ENCODE peak calls at places on chromosomes 4 and X, in seven cellular contexts. W is breast epithelium; H is spleen; L is naive thymus-derived CD4-positive, alpha-beta T cell; K is astrocyte; Y is sigmoid colon; D is heart right ventricle. Q is an unnamed sample.

GRCh38 chrX:86845101-86845500 is 672.5 kb upstream of the KLHL4 start:
- DNase-seq in L (no peak), W (no peak), Y (no peak), D (no peak), H (no peak), K (no peak), Q (no peak)

GRCh38 chrX:526295-527224 is 104.0 kb upstream of the SHOX start:
- DNase-seq in L (no peak), D (no peak), Y (no peak), H (no peak), K (no peak), W (no peak), Q (no peak)

GRCh38 chr4:15451181-15451865 is 18.4 kb upstream of the CC2D2A start:
- DNase-seq in W (no peak), D (no peak), H (no peak), L (no peak), K (peak; percentile 26), Y (no peak), Q (no peak)

GRCh38 chrX:48505481-48505880 is 3.3 kb upstream of the PORCN start:
- DNase-seq in K (no peak), W (no peak), D (no peak), Y (no peak), H (no peak), L (no peak), Q (no peak)

GRCh38 chr4:153438916-153439756 is 27.0 kb upstream of the TMEM131L start:
- DNase-seq in W (no peak), K (no peak), D (no peak), Y (no peak), L (peak; percentile 38), H (peak; percentile 81), Q (no peak)

GRCh38 chr4:154490589-154491340 is 834 bp downstream of the DCHS2 start:
- DNase-seq in H (peak; percentile 85), L (no peak), D (no peak), Y (peak; percentile 68), K (no peak), W (no peak), Q (no peak)

GRCh38 chrX:100265179-100265578 is 144.9 kb downstream of the PCDH19 start:
- DNase-seq in D (no peak), W (no peak), K (no peak), Y (no peak), H (no peak), L (no peak), Q (no peak)

GRCh38 chr4:58587856-58588255 is 1477.7 kb upstream of the IGFBP7 start:
- DNase-seq in H (no peak), L (no peak), D (no peak), W (no peak), K (no peak), Y (no peak), Q (no peak)

GRCh38 chrX:50594788-50595187 is 124.2 kb upstream of the DGKK start:
- DNase-seq in L (no peak), W (no peak), Y (no peak), D (peak; percentile 27), K (no peak), H (no peak), Q (no peak)

GRCh38 chr4:150323551-150324325 is 245.5 kb downstream of the DCLK2 start:
- DNase-seq in K (no peak), L (no peak), D (no peak), Y (no peak), W (no peak), H (no peak), Q (no peak)

GRCh38 chrX:155071694-155072215 is 447 bp downstream of the BRCC3 start:
- DNase-seq in W (no peak), Y (peak; percentile 68), L (no peak), D (no peak), K (no peak), H (peak; percentile 88), Q (no peak)

GRCh38 chr4:8039290-8039689 is 99.6 kb upstream of the AFAP1 start:
- DNase-seq in D (no peak), K (no peak), W (no peak), H (no peak), L (no peak), Y (no peak), Q (no peak)

GRCh38 chr4:78551420-78552351 is at the start of gene ANXA3:
- DNase-seq in H (peak; percentile 89), D (peak; percentile 29), Y (no peak), L (no peak), W (peak; percentile 68), K (no peak), Q (no peak)

GRCh38 chr4:82519072-82519471 is 42.7 kb downstream of the TMEM150C start:
- DNase-seq in W (no peak), H (no peak), K (peak; percentile 76), D (no peak), Y (no peak), L (no peak), Q (no peak)

GRCh38 chr4:118941149-118941548 is 52.5 kb downstream of the SYNPO2 start:
- DNase-seq in D (peak; percentile 51), Y (peak; percentile 85), K (no peak), H (no peak), W (peak; percentile 54), L (no peak), Q (no peak)

GRCh38 chr4:116870667-116871066 is 214.7 kb downstream of the TRAM1L1 start:
- DNase-seq in H (no peak), L (no peak), K (no peak), D (no peak), W (no peak), Y (no peak), Q (no peak)

GRCh38 chr4:138952405-138952804 is 63.2 kb upstream of the NOCT start:
- DNase-seq in K (peak; percentile 34), W (peak; percentile 35), H (no peak), L (no peak), Y (no peak), D (no peak), Q (no peak)

GRCh38 chrX:98299785-98300184 is 1416.1 kb downstream of the RPA4 start:
- DNase-seq in K (peak; percentile 3), D (no peak), H (no peak), L (no peak), Y (no peak), W (no peak), Q (no peak)

GRCh38 chr4:100962698-100963097 is 384.6 kb downstream of the PPP3CA start:
- DNase-seq in Y (no peak), W (no peak), H (no peak), D (no peak), K (no peak), L (no peak), Q (no peak)

GRCh38 chrX:16524327-16524726 is 125.6 kb upstream of the S100G start:
- DNase-seq in W (no peak), H (no peak), D (no peak), K (no peak), L (no peak), Y (no peak), Q (no peak)

GRCh38 chrX:81174286-81174685 is 27.4 kb downstream of the HMGN5 start:
- DNase-seq in Y (no peak), H (no peak), L (peak; percentile 5), D (no peak), W (no peak), K (peak; percentile 4), Q (no peak)

GRCh38 chrX:133544105-133544504 is 128.8 kb upstream of the GPC4 start:
- DNase-seq in K (peak; percentile 65), Y (no peak), H (no peak), L (no peak), W (no peak), D (no peak), Q (no peak)

GRCh38 chr4:119529788-119530187 is 98.8 kb downstream of the PDE5A start:
- DNase-seq in L (no peak), Y (no peak), W (no peak), D (no peak), H (no peak), K (no peak), Q (no peak)

GRCh38 chrX:30791296-30792278 is 97.5 kb downstream of the TAB3 start:
- DNase-seq in W (no peak), K (no peak), L (no peak), Y (peak; percentile 41), H (no peak), D (no peak), Q (no peak)
- H3K9me3 ChIP-seq in W (no peaks in the 10 kb centered on the region), K (peaks cover 5% of the 10 kb centered on the region), L (no peaks in the 10 kb centered on the region), Y (no peaks in the 10 kb centered on the region), H (no peaks in the 10 kb centered on the region), D (no peaks in the 10 kb centered on the region), Q (no peaks in the 10 kb centered on the region)

GRCh38 chr4:81493895-81494490 is 22.3 kb upstream of the RASGEF1B start:
- DNase-seq in L (no peak), D (no peak), K (no peak), W (no peak), H (no peak), Y (no peak), Q (no peak)

GRCh38 chr4:81502561-81502960 is 30.9 kb upstream of the RASGEF1B start:
- DNase-seq in D (no peak), Y (no peak), W (no peak), H (no peak), K (no peak), L (no peak), Q (no peak)

GRCh38 chr4:81495308-81495707 is 23.6 kb upstream of the RASGEF1B start:
- DNase-seq in D (no peak), Y (no peak), L (no peak), K (no peak), W (no peak), H (no peak), Q (no peak)

GRCh38 chr4:81499840-81500239 is 28.1 kb upstream of the RASGEF1B start:
- DNase-seq in D (no peak), H (no peak), W (no peak), L (no peak), K (no peak), Y (no peak), Q (no peak)

GRCh38 chr4:81498046-81498445 is 26.3 kb upstream of the RASGEF1B start:
- DNase-seq in H (no peak), K (no peak), W (no peak), L (no peak), Y (no peak), D (no peak), Q (no peak)
- H3K9me3 ChIP-seq in H (no peaks in the 10 kb centered on the region), K (no peaks in the 10 kb centered on the region), W (no peaks in the 10 kb centered on the region), L (no peaks in the 10 kb centered on the region), Y (no peaks in the 10 kb centered on the region), D (no peaks in the 10 kb centered on the region), Q (no peaks in the 10 kb centered on the region)

GRCh38 chrX:65990702-65991101 is 49.2 kb downstream of the VSIG4 start:
- DNase-seq in W (no peak), L (no peak), D (no peak), K (no peak), H (no peak), Y (no peak), Q (no peak)
- H3K9me3 ChIP-seq in W (no peaks in the 10 kb centered on the region), L (no peaks in the 10 kb centered on the region), D (no peaks in the 10 kb centered on the region), K (no peaks in the 10 kb centered on the region), H (no peaks in the 10 kb centered on the region), Y (no peaks in the 10 kb centered on the region), Q (no peaks in the 10 kb centered on the region)

DNA sequence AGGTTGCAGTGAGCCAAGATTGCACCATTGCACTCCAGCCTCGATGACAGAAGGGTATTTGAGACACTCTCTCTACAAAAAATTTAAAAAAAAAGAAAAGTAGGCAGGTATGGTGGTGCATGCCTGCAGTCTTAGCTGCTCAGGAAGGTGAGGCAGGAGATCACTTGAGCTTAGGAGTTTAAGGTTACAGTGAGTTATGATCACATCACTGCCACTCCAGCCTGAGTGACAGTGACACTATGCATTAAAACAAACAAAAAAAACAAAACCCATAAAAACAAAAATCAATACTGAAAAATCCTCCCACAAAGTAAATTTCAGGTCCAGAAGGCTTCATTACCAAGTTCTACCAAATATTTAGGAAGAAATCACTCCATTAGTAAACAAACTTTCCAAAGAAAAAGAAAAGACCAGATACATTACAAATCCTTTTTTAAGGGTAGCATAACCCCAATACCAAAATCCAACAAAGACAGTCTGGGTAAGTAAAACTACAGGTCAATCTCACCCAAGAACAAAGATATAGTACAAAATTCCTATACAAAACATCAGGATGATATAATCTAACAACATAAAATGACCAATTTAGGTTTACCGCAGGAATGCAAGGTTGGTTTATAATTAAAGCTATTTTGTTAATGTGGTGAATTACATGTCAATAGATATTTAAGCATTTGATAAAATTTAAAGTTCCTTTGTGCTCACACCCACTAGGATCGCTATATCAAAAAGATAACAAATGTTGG is 11.7 kb downstream of the NELFA start:
- DNase-seq in L (no peak), K (no peak), D (no peak), W (no peak), Y (no peak), H (no peak), Q (no peak)
- H3K9me3 ChIP-seq in L (no peaks in the 10 kb centered on the region), K (no peaks in the 10 kb centered on the region), D (no peaks in the 10 kb centered on the region), W (peaks cover 5% of the 10 kb centered on the region), Y (no peaks in the 10 kb centered on the region), H (peaks cover 51% of the 10 kb centered on the region), Q (no peaks in the 10 kb centered on the region)

Q was measured in T-helper 17 cell.